ENCODE peak calls at places on chromosomes 6 and 20, in eight cellular contexts. One of them, this sample, is unnamed.

GRCh38 chr6:168908166-168908565 is 345.5 kb downstream of the THBS2 start:
- DNase-seq in lower lobe of right lung: no peak
- DNase-seq in uterus: no peak
- DNase-seq in iPS DF 19.7: no peak
- DNase-seq in non-pigmented ciliary epithelial cell: peak; percentile 27
- DNase-seq in DMS 273 treated with DMSO at 0.1 percent for 48 hours: no peak
- DNase-seq in CD8-positive, alpha-beta memory T cell: no peak
- DNase-seq in tibial nerve: no peak
- DNase-seq in this sample: no peak

GRCh38 chr6:31871068-31871659 is 7.6 kb downstream of the SLC44A4 start:
- DNase-seq in lower lobe of right lung: no peak
- DNase-seq in uterus: no peak
- DNase-seq in iPS DF 19.7: no peak
- DNase-seq in non-pigmented ciliary epithelial cell: no peak
- DNase-seq in DMS 273 treated with DMSO at 0.1 percent for 48 hours: no peak
- DNase-seq in CD8-positive, alpha-beta memory T cell: no peak
- DNase-seq in tibial nerve: no peak
- DNase-seq in this sample: no peak

GRCh38 chr6:97437087-97437486 is 154.1 kb upstream of the MMS22L start:
- DNase-seq in lower lobe of right lung: no peak
- DNase-seq in uterus: no peak
- DNase-seq in iPS DF 19.7: no peak
- DNase-seq in non-pigmented ciliary epithelial cell: peak; percentile 1
- DNase-seq in DMS 273 treated with DMSO at 0.1 percent for 48 hours: no peak
- DNase-seq in CD8-positive, alpha-beta memory T cell: no peak
- DNase-seq in tibial nerve: no peak
- DNase-seq in this sample: no peak

GRCh38 chr6:108165714-108166663 is at the start of gene NR2E1:
- DNase-seq in lower lobe of right lung: no peak
- DNase-seq in uterus: no peak
- DNase-seq in iPS DF 19.7: no peak
- DNase-seq in non-pigmented ciliary epithelial cell: no peak
- DNase-seq in DMS 273 treated with DMSO at 0.1 percent for 48 hours: peak; percentile 60
- DNase-seq in CD8-positive, alpha-beta memory T cell: no peak
- DNase-seq in tibial nerve: no peak
- DNase-seq in this sample: no peak

GRCh38 chr6:56902551-56903464 is 52.1 kb upstream of the BEND6 start:
- DNase-seq in lower lobe of right lung: no peak
- DNase-seq in uterus: peak; percentile 59
- DNase-seq in iPS DF 19.7: no peak
- DNase-seq in non-pigmented ciliary epithelial cell: peak; percentile 23
- DNase-seq in DMS 273 treated with DMSO at 0.1 percent for 48 hours: no peak
- DNase-seq in CD8-positive, alpha-beta memory T cell: peak; percentile 17
- DNase-seq in tibial nerve: no peak
- DNase-seq in this sample: no peak

GRCh38 chr20:34022154-34022842 is 28.6 kb downstream of the RALY start:
- DNase-seq in lower lobe of right lung: no peak
- DNase-seq in uterus: no peak
- DNase-seq in iPS DF 19.7: no peak
- DNase-seq in non-pigmented ciliary epithelial cell: no peak
- DNase-seq in DMS 273 treated with DMSO at 0.1 percent for 48 hours: peak; percentile 16
- DNase-seq in CD8-positive, alpha-beta memory T cell: peak; percentile 9
- DNase-seq in tibial nerve: no peak
- DNase-seq in this sample: no peak

GRCh38 chr6:134938896-134939295 is 11.0 kb downstream of the ALDH8A1 start:
- DNase-seq in lower lobe of right lung: no peak
- DNase-seq in uterus: no peak
- DNase-seq in iPS DF 19.7: no peak
- DNase-seq in non-pigmented ciliary epithelial cell: no peak
- DNase-seq in DMS 273 treated with DMSO at 0.1 percent for 48 hours: no peak
- DNase-seq in CD8-positive, alpha-beta memory T cell: no peak
- DNase-seq in tibial nerve: no peak
- DNase-seq in this sample: no peak

GRCh38 chr20:56710577-56711465 is 81.7 kb downstream of the TFAP2C start:
- DNase-seq in lower lobe of right lung: peak; percentile 54
- DNase-seq in uterus: no peak
- DNase-seq in iPS DF 19.7: no peak
- DNase-seq in non-pigmented ciliary epithelial cell: peak; percentile 10
- DNase-seq in DMS 273 treated with DMSO at 0.1 percent for 48 hours: no peak
- DNase-seq in CD8-positive, alpha-beta memory T cell: no peak
- DNase-seq in tibial nerve: no peak
- DNase-seq in this sample: no peak

GRCh38 chr20:701401-702129 is 26.0 kb upstream of the SCRT2 start:
- DNase-seq in lower lobe of right lung: no peak
- DNase-seq in uterus: no peak
- DNase-seq in iPS DF 19.7: no peak
- DNase-seq in non-pigmented ciliary epithelial cell: no peak
- DNase-seq in DMS 273 treated with DMSO at 0.1 percent for 48 hours: no peak
- DNase-seq in CD8-positive, alpha-beta memory T cell: no peak
- DNase-seq in tibial nerve: no peak
- DNase-seq in this sample: no peak

GRCh38 chr6:170279977-170280688 is 10.7 kb downstream of the DLL1 start:
- DNase-seq in lower lobe of right lung: peak; percentile 87
- DNase-seq in uterus: peak; percentile 77
- DNase-seq in iPS DF 19.7: no peak
- DNase-seq in non-pigmented ciliary epithelial cell: no peak
- DNase-seq in DMS 273 treated with DMSO at 0.1 percent for 48 hours: peak; percentile 59
- DNase-seq in CD8-positive, alpha-beta memory T cell: peak; percentile 49
- DNase-seq in tibial nerve: no peak
- DNase-seq in this sample: no peak

GRCh38 chr6:152836523-152836922 is 85.9 kb downstream of the VIP start:
- DNase-seq in lower lobe of right lung: no peak
- DNase-seq in uterus: no peak
- DNase-seq in iPS DF 19.7: peak; percentile 28
- DNase-seq in non-pigmented ciliary epithelial cell: no peak
- DNase-seq in DMS 273 treated with DMSO at 0.1 percent for 48 hours: no peak
- DNase-seq in CD8-positive, alpha-beta memory T cell: no peak
- DNase-seq in tibial nerve: no peak
- DNase-seq in this sample: no peak

GRCh38 chr20:14454296-14454695 is 116.9 kb upstream of the FLRT3 start:
- DNase-seq in lower lobe of right lung: no peak
- DNase-seq in uterus: no peak
- DNase-seq in iPS DF 19.7: no peak
- DNase-seq in non-pigmented ciliary epithelial cell: no peak
- DNase-seq in DMS 273 treated with DMSO at 0.1 percent for 48 hours: no peak
- DNase-seq in CD8-positive, alpha-beta memory T cell: no peak
- DNase-seq in tibial nerve: no peak
- DNase-seq in this sample: no peak

GRCh38 chr6:45658958-45659357 is 281.2 kb upstream of the SUPT3H start:
- DNase-seq in lower lobe of right lung: no peak
- DNase-seq in uterus: no peak
- DNase-seq in iPS DF 19.7: no peak
- DNase-seq in non-pigmented ciliary epithelial cell: no peak
- DNase-seq in DMS 273 treated with DMSO at 0.1 percent for 48 hours: no peak
- DNase-seq in CD8-positive, alpha-beta memory T cell: no peak
- DNase-seq in tibial nerve: no peak
- DNase-seq in this sample: no peak

GRCh38 chr6:30481213-30481964 is 7.9 kb upstream of the HLA-E start:
- DNase-seq in lower lobe of right lung: no peak
- DNase-seq in uterus: no peak
- DNase-seq in iPS DF 19.7: no peak
- DNase-seq in non-pigmented ciliary epithelial cell: no peak
- DNase-seq in DMS 273 treated with DMSO at 0.1 percent for 48 hours: no peak
- DNase-seq in CD8-positive, alpha-beta memory T cell: no peak
- DNase-seq in tibial nerve: no peak
- DNase-seq in this sample: no peak

GRCh38 chr20:62772994-62773858 is 23.0 kb upstream of the MRGBP start:
- DNase-seq in lower lobe of right lung: no peak
- DNase-seq in uterus: no peak
- DNase-seq in iPS DF 19.7: no peak
- DNase-seq in non-pigmented ciliary epithelial cell: no peak
- DNase-seq in DMS 273 treated with DMSO at 0.1 percent for 48 hours: no peak
- DNase-seq in CD8-positive, alpha-beta memory T cell: no peak
- DNase-seq in tibial nerve: no peak
- DNase-seq in this sample: no peak

This sample was measured in omental fat pad.